ENCODE peak calls at places on chromosomes 4 and X, in seven cellular contexts. T, O, L, E, A, K and U are unnamed samples.

GRCh38 chr4:5894266-5894665 is 1.4 kb upstream of the CRMP1 start:
- DNase-seq in A (no peak), L (no peak), K (no peak), E (no peak), O (no peak), T (no peak), U (no peak)

GRCh38 chr4:86543560-86544312 is 50.4 kb upstream of the PTPN13 start:
- DNase-seq in L (peak), O (no peak), T (peak), K (no peak), E (peak), A (no peak), U (no peak)

GRCh38 chrX:154734101-154734781 is 16.6 kb downstream of the GAB3 start:
- DNase-seq in E (peak), O (no peak), L (no peak), T (peak), A (peak), K (peak), U (peak)

GRCh38 chr4:112881842-112882241 is 167.6 kb upstream of the ANK2 start:
- DNase-seq in K (no peak), O (no peak), L (peak), A (no peak), E (peak), T (no peak), U (no peak)

GRCh38 chr4:184851200-184851541 is 25.4 kb upstream of the ACSL1 start:
- DNase-seq in T (no peak), K (no peak), E (peak), L (no peak), A (no peak), O (no peak), U (peak)

GRCh38 chrX:13067842-13068241 is 23.4 kb upstream of the FAM9C start:
- DNase-seq in A (no peak), K (no peak), E (no peak), T (no peak), L (no peak), O (no peak), U (no peak)

GRCh38 chr4:81084624-81085023 is 54.1 kb downstream of the BMP3 start:
- DNase-seq in T (no peak), A (no peak), E (no peak), O (no peak), K (no peak), L (no peak), U (no peak)

GRCh38 chrX:38142598-38142997 is 78.1 kb downstream of the SRPX start:
- DNase-seq in E (peak), L (no peak), O (no peak), K (no peak), T (peak), A (no peak), U (no peak)

GRCh38 chr4:137740192-137740591 is 207.9 kb upstream of the PCDH18 start:
- DNase-seq in O (no peak), K (no peak), E (no peak), T (no peak), A (no peak), L (no peak), U (no peak)

GRCh38 chr4:41120297-41121217 is 93.8 kb downstream of the APBB2 start:
- DNase-seq in O (no peak), K (peak), E (peak), L (no peak), T (peak), A (no peak), U (peak)

GRCh38 chrX:103565197-103565596 is 20.1 kb upstream of the TCEAL4 start:
- DNase-seq in T (no peak), L (no peak), O (no peak), A (no peak), E (no peak), K (no peak), U (no peak)

GRCh38 chr4:42656736-42656985 is 244 bp downstream of the ATP8A1 start:
- DNase-seq in L (no peak), K (no peak), O (no peak), T (no peak), E (no peak), A (no peak), U (no peak)

GRCh38 chr4:101835121-101835904 is 44.8 kb downstream of the BANK1 start:
- DNase-seq in A (peak), E (peak), K (no peak), L (no peak), O (no peak), T (peak), U (peak)

GRCh38 chr4:102259081-102259480 is 86.2 kb downstream of the SLC39A8 start:
- DNase-seq in O (no peak), K (no peak), L (no peak), T (no peak), A (peak), E (no peak), U (no peak)

GRCh38 chr4:3722446-3723231 is 43.5 kb upstream of the ADRA2C start:
- DNase-seq in A (no peak), K (no peak), T (no peak), E (no peak), L (no peak), O (no peak), U (no peak)

GRCh38 chr4:76208005-76208765 is 5.4 kb downstream of the SCARB2 start:
- DNase-seq in O (peak), A (peak), L (peak), E (peak), K (peak), T (peak), U (peak)

GRCh38 chr4:89446193-89446592 is 138.6 kb upstream of the GPRIN3 start:
- DNase-seq in A (no peak), L (no peak), T (no peak), K (no peak), O (no peak), E (no peak), U (no peak)

GRCh38 chr4:177484613-177485021 is 42.4 kb upstream of the AGA start:
- DNase-seq in O (no peak), E (no peak), A (peak), K (no peak), L (peak), T (peak), U (no peak)

GRCh38 chr4:167032876-167033275 is 201.4 kb downstream of the SPOCK3 start:
- DNase-seq in T (peak), K (no peak), O (no peak), E (no peak), L (no peak), A (peak), U (no peak)

GRCh38 chr4:152515678-152516077 is 20.2 kb downstream of the FBXW7 start:
- DNase-seq in E (no peak), T (peak), K (no peak), A (peak), L (no peak), O (no peak), U (no peak)

GRCh38 chr4:186710521-186711119 is 13.0 kb downstream of the FAT1 start:
- DNase-seq in T (no peak), L (no peak), E (no peak), A (no peak), K (no peak), O (no peak), U (no peak)

DNA sequence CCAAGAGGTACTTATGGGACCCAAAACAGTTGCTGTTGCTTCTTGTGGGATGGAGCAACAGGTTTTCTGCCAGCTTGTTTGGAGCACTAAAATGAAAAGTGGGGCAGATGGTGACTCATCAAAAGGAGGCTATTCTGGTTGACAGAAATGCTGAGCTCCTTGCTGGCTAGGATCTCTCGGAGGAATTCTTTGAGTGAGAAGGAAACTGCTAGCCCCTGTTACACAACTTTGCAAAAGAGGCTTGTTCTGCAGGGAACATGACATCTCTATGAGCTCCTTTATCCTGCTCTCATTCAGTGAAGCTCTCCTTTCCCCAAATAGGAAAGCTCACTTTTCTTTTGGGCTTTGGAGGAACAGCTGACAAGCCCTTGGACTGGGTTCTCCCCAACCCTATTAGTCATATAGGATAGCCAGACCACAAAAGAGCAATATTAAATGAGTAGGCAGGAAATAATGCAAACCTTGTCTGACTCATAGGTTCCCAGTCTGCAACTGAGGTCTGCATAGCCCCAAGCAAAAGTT is 108.3 kb downstream of the CDS1 start:
- DNase-seq in A (peak), E (no peak), O (no peak), L (peak), T (peak), K (no peak), U (no peak)
- H3K27ac ChIP-seq in A (peak), E (no peak), O (no peak), L (no peak), T (peak), K (no peak), U (no peak)

GRCh38 chrX:14697453-14697852 is 168.1 kb downstream of the GLRA2 start:
- DNase-seq in T (no peak), E (no peak), L (peak), O (no peak), A (peak), K (no peak), U (no peak)

GRCh38 chrX:14698770-14699169 is 169.4 kb downstream of the GLRA2 start:
- DNase-seq in E (no peak), T (no peak), A (no peak), L (no peak), O (no peak), K (no peak), U (no peak)

DNA sequence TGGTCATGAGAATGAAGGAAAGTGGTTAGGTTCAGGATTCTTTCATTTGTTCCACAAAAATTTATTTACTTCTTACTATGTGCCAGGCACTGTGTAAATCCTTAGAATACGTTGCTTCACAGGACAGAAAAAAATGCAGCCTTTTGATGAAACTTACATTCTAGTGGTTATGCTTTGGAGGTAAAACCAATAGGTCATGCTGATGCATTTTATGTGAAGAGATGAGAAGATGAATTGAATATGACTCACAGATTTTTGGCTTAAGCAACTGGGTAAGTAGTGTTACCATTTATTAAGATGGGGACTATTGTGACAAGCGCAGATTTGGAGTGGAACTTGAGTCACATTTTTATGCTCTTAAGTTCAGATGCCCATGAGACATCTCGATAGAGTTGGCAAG is 165.3 kb downstream of the GLRA2 start:
- DNase-seq in T (peak), K (no peak), A (peak), L (no peak), O (no peak), E (no peak), U (no peak)
- H3K27ac ChIP-seq in T (no peak), K (no peak), A (peak), L (no peak), O (no peak), E (no peak), U (no peak)

GRCh38 chr4:77433102-77433733 is 172.4 kb upstream of the CXCL13 start:
- DNase-seq in T (peak), O (no peak), A (peak), L (peak), E (peak), K (no peak), U (no peak)
- H3K27ac ChIP-seq in T (no peak), O (no peak), A (no peak), L (no peak), E (peak), K (no peak), U (peak)

DNA sequence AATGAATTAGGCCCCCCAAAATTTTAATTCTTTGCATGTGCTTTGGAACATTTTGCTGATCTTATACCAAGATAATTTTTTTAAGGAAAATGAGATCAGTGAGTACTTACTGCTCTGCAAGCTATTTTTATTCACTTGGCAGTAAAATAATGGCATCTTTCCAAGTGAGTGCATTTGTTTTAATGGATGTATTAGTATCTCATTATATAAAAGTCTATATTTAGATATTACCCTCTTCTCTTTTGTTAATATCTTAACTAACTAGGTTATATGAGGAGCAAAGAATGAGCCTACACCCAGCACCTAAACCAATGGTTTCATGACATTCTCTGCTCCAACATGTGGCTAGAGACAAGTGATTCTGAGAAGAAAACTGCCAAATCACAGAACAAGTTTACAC is 21.1 kb upstream of the ARAF start:
- DNase-seq in T (peak), O (no peak), E (no peak), L (no peak), A (no peak), K (no peak), U (no peak)
- H3K27ac ChIP-seq in T (no peak), O (no peak), E (no peak), L (no peak), A (no peak), K (no peak), U (peak)